ENCODE peak calls at places on chromosomes 12 and 14, in six cellular contexts. K, M, E, Y, U and N are unnamed samples.

GRCh38 chr12:25458047-25458552 is 95.0 kb downstream of the LMNTD1 start:
- DNase-seq in M (peak; percentile 93), U (no peak), E (no peak), K (peak; percentile 79), Y (peak; percentile 93), N (no peak)

GRCh38 chr12:117986705-117987469 is 18.1 kb upstream of the KSR2 start:
- DNase-seq in K (no peak), E (no peak), U (no peak), M (no peak), Y (peak; percentile 81), N (no peak)

GRCh38 chr14:72552236-72552635 is 341.7 kb downstream of the DPF3 start:
- DNase-seq in M (no peak), E (no peak), K (no peak), Y (no peak), U (no peak), N (no peak)

GRCh38 chr12:97602315-97602714 is 139.7 kb downstream of the RMST start:
- DNase-seq in K (no peak), E (no peak), Y (no peak), U (no peak), M (no peak), N (peak; percentile 53)

GRCh38 chr14:51552768-51553426 is 98.8 kb upstream of the FRMD6 start:
- DNase-seq in Y (no peak), E (no peak), U (no peak), K (no peak), M (no peak), N (peak; percentile 98)

GRCh38 chr12:93802698-93803097 is 125.5 kb downstream of the CRADD start:
- DNase-seq in K (peak; percentile 66), E (no peak), U (no peak), M (no peak), Y (no peak), N (no peak)

GRCh38 chr12:89781961-89782360 is 73.3 kb upstream of the ATP2B1 start:
- DNase-seq in M (peak; percentile 66), E (no peak), K (no peak), U (no peak), Y (no peak), N (no peak)

GRCh38 chr14:20516921-20517320 is 11.6 kb downstream of the RNASE10 start:
- DNase-seq in K (peak; percentile 60), E (no peak), U (no peak), M (no peak), Y (peak; percentile 8), N (no peak)

GRCh38 chr14:34792593-34792992 is 78.2 kb upstream of the CFL2 start:
- DNase-seq in E (no peak), M (no peak), Y (no peak), K (no peak), U (no peak), N (no peak)

GRCh38 chr12:14995583-14996425 is 23.0 kb downstream of the PDE6H start:
- DNase-seq in K (peak; percentile 87), E (no peak), M (peak; percentile 76), U (no peak), Y (peak; percentile 58), N (no peak)

GRCh38 chr12:55930771-55931316 is at the start of gene DGKA:
- DNase-seq in M (peak; percentile 83), E (peak; percentile 41), U (no peak), K (peak; percentile 84), Y (peak; percentile 61), N (peak; percentile 24)

GRCh38 chr12:52441320-52441911 is 7.2 kb upstream of the KRT75 start:
- DNase-seq in E (no peak), M (no peak), K (peak; percentile 73), U (no peak), Y (peak; percentile 86), N (no peak)

GRCh38 chr12:12433203-12433731 is 76.4 kb downstream of the BORCS5 start:
- DNase-seq in M (no peak), U (no peak), K (no peak), Y (no peak), E (no peak), N (peak; percentile 4)

GRCh38 chr14:96176811-96177211 is 27.8 kb upstream of the BDKRB2 start:
- DNase-seq in M (no peak), Y (peak; percentile 68), K (peak; percentile 96), E (peak; percentile 72), U (no peak), N (peak; percentile 60)

GRCh38 chr12:122836027-122836921 is 1.0 kb downstream of the HIP1R start:
- DNase-seq in Y (no peak), K (no peak), M (peak; percentile 72), U (no peak), E (no peak), N (peak; percentile 75)

GRCh38 chr14:101780390-101780789 is 18.9 kb downstream of the PPP2R5C start:
- DNase-seq in Y (no peak), E (no peak), M (peak; percentile 3), U (no peak), K (no peak), N (peak; percentile 36)

GRCh38 chr12:89525002-89525823 is 617 bp upstream of the GALNT4 start:
- DNase-seq in E (peak; percentile 36), M (peak; percentile 33), K (no peak), Y (peak; percentile 29), U (peak; percentile 75), N (peak; percentile 49)

GRCh38 chr14:99194136-99194535 is 77.9 kb downstream of the BCL11B start:
- DNase-seq in K (no peak), U (no peak), M (no peak), E (no peak), Y (no peak), N (no peak)
- H3K4me1 ChIP-seq in K (peaks cover 7% of the 10 kb centered on the region), U (no peaks in the 10 kb centered on the region), M (no peaks in the 10 kb centered on the region), E (no peaks in the 10 kb centered on the region), Y (peaks cover 10% of the 10 kb centered on the region), N (peaks cover 32% of the 10 kb centered on the region)

DNA sequence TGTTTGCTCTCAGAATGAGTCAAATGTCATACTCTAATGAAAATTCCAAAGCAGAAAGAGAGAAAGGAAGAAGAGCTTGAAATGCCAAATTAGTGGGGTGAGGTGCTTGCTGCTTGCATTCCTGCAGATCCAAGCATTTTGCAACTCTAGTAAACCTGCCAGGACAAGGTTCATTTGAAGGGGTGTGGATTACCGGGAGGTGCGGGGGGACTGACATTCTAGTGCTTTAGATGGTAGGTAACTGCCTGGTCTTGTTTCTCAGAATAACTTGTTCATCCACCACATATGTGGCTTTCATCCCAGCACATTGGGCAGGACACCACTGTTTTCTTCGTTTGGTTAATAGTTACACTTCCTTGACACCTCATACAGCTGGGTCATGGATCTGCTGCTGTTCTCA is 144.4 kb downstream of the AKAP6 start:
- DNase-seq in M (no peak), U (no peak), Y (peak; percentile 88), E (peak; percentile 25), K (peak; percentile 71), N (peak; percentile 23)
- H3K4me3 ChIP-seq in M (no peak overlapping the region), U (no peak overlapping the region), Y (no peak overlapping the region), E (no peak overlapping the region), K (no peak overlapping the region), N (no peak overlapping the region)

GRCh38 chr14:69674546-69675245 is 63.3 kb downstream of the SUSD6 start:
- DNase-seq in E (no peak), K (no peak), M (no peak), U (no peak), Y (no peak), N (no peak)
- H3K4me1 ChIP-seq in E (peaks cover 5% of the 10 kb centered on the region), K (peaks cover 9% of the 10 kb centered on the region), M (peaks cover 7% of the 10 kb centered on the region), U (peaks cover 34% of the 10 kb centered on the region), Y (peaks cover 10% of the 10 kb centered on the region), N (peaks cover 54% of the 10 kb centered on the region)

GRCh38 chr14:61537567-61538463 is 157.5 kb upstream of the HIF1A start:
- DNase-seq in E (no peak), M (peak; percentile 76), Y (peak; percentile 90), K (peak; percentile 90), U (no peak), N (peak; percentile 90)
- H3K4me3 ChIP-seq in E (no peak overlapping the region), M (no peak overlapping the region), Y (no peak overlapping the region), K (no peak overlapping the region), U (no peak overlapping the region), N (no peak overlapping the region)

GRCh38 chr12:65940744-65941143 is 116.5 kb downstream of the HMGA2 start:
- DNase-seq in U (no peak), K (no peak), E (no peak), M (no peak), Y (no peak), N (no peak)
- H3K4me1 ChIP-seq in U (peaks cover under 1% of the 10 kb centered on the region), K (peaks cover 18% of the 10 kb centered on the region), E (peaks cover 8% of the 10 kb centered on the region), M (peaks cover 7% of the 10 kb centered on the region), Y (peaks cover 33% of the 10 kb centered on the region), N (peaks cover 6% of the 10 kb centered on the region)

GRCh38 chr12:82866227-82866803 is 179.6 kb downstream of the TMTC2 start:
- DNase-seq in M (no peak), Y (no peak), U (no peak), K (no peak), E (no peak), N (no peak)
- H3K4me3 ChIP-seq in M (no peak overlapping the region), Y (no peak overlapping the region), U (no peak overlapping the region), K (no peak overlapping the region), E (no peak overlapping the region), N (no peak overlapping the region)

GRCh38 chr12:112126916-112127315 is 1.6 kb downstream of the TRAFD1 start:
- DNase-seq in M (peak; percentile 77), Y (peak; percentile 29), U (no peak), E (no peak), K (no peak), N (no peak)
- H3K4me1 ChIP-seq in M (peaks cover 16% of the 10 kb centered on the region), Y (peaks cover 14% of the 10 kb centered on the region), U (peaks cover 16% of the 10 kb centered on the region), E (peaks cover 8% of the 10 kb centered on the region), K (peaks cover 42% of the 10 kb centered on the region), N (peaks cover 21% of the 10 kb centered on the region)

GRCh38 chr14:56135001-56135400 is 16.8 kb downstream of the PELI2 start:
- DNase-seq in M (no peak), K (no peak), Y (no peak), U (no peak), E (no peak), N (peak; percentile 72)

GRCh38 chr14:56136571-56137498 is 18.6 kb downstream of the PELI2 start:
- DNase-seq in E (no peak), K (no peak), Y (no peak), M (no peak), U (no peak), N (peak; percentile 12)

GRCh38 chr14:56138987-56139386 is 20.8 kb downstream of the PELI2 start:
- DNase-seq in Y (no peak), M (no peak), E (no peak), K (no peak), U (no peak), N (no peak)

GRCh38 chr14:56135668-56136067 is 17.5 kb downstream of the PELI2 start:
- DNase-seq in E (no peak), Y (no peak), K (no peak), U (no peak), M (no peak), N (no peak)

DNA sequence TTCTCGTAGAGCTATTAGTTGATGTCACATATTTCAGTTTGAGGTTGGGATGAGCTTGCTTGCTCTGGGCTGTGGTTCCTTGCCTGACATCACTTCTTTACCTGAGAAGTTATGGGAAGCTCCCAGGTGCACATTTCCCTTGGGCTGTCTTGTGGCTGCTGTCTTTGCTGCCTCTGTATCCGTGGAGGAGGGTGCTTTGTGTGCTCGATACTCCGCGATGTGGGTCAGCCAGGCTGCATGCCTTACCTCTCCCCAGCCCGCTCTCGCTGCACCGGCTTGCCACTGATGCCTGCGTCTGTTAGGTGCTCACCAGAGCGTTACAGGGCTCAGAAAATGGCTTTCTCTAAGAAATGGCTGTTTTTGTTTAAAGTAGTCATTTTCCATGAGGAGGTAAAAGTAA is 19.6 kb downstream of the PELI2 start:
- DNase-seq in Y (no peak), K (no peak), M (no peak), U (no peak), E (no peak), N (peak; percentile 76)
- H3K4me3 ChIP-seq in Y (no peak overlapping the region), K (no peak overlapping the region), M (no peak overlapping the region), U (no peak overlapping the region), E (no peak overlapping the region), N (no peak overlapping the region)